ENCODE peak calls at places on chromosomes 16 and 17, in four cellular contexts. One of them, this sample, is unnamed.

GRCh38 chr16:84648595-84649510 is 542 bp downstream of the KLHL36 start:
- DNase-seq in nephron progenitor cell: peak
- DNase-seq in type B pancreatic cell: no peak
- DNase-seq in dorsolateral prefrontal cortex: no peak
- DNase-seq in this sample: no peak

GRCh38 chr16:81838794-81839193 is 59.7 kb downstream of the PLCG2 start:
- DNase-seq in nephron progenitor cell: no peak
- DNase-seq in type B pancreatic cell: no peak
- DNase-seq in dorsolateral prefrontal cortex: no peak
- DNase-seq in this sample: no peak

GRCh38 chr17:56478836-56479447 is 114.6 kb upstream of the NOG start:
- DNase-seq in nephron progenitor cell: no peak
- DNase-seq in type B pancreatic cell: no peak
- DNase-seq in dorsolateral prefrontal cortex: no peak
- DNase-seq in this sample: no peak

GRCh38 chr17:980406-981291 is 1.1 kb upstream of the NXN start:
- DNase-seq in nephron progenitor cell: peak
- DNase-seq in type B pancreatic cell: no peak
- DNase-seq in dorsolateral prefrontal cortex: peak
- DNase-seq in this sample: peak

GRCh38 chr16:31090540-31090939 is 1.8 kb upstream of the PRSS53 start:
- DNase-seq in nephron progenitor cell: no peak
- DNase-seq in type B pancreatic cell: no peak
- DNase-seq in dorsolateral prefrontal cortex: no peak
- DNase-seq in this sample: no peak

GRCh38 chr17:15649861-15650391 is 30.4 kb upstream of the FBXW10B start:
- DNase-seq in nephron progenitor cell: no peak
- DNase-seq in type B pancreatic cell: no peak
- DNase-seq in dorsolateral prefrontal cortex: no peak
- DNase-seq in this sample: no peak

GRCh38 chr17:60135951-60136666 is 13.7 kb upstream of the CA4 start:
- DNase-seq in nephron progenitor cell: no peak
- DNase-seq in type B pancreatic cell: no peak
- DNase-seq in dorsolateral prefrontal cortex: no peak
- DNase-seq in this sample: no peak

GRCh38 chr16:86772671-86773338 is 194.5 kb downstream of the FOXL1 start:
- DNase-seq in nephron progenitor cell: peak
- DNase-seq in type B pancreatic cell: no peak
- DNase-seq in dorsolateral prefrontal cortex: no peak
- DNase-seq in this sample: no peak

GRCh38 chr17:29642171-29642611 is 19.5 kb upstream of the CORO6 start:
- DNase-seq in nephron progenitor cell: peak
- DNase-seq in type B pancreatic cell: no peak
- DNase-seq in dorsolateral prefrontal cortex: no peak
- DNase-seq in this sample: no peak

GRCh38 chr16:3207086-3207953 is 19.3 kb downstream of the OR1F1 start:
- DNase-seq in nephron progenitor cell: no peak
- DNase-seq in type B pancreatic cell: no peak
- DNase-seq in dorsolateral prefrontal cortex: no peak
- DNase-seq in this sample: no peak

GRCh38 chr16:50473375-50473945 is 74.7 kb upstream of the NKD1 start:
- DNase-seq in nephron progenitor cell: no peak
- DNase-seq in type B pancreatic cell: no peak
- DNase-seq in dorsolateral prefrontal cortex: no peak
- DNase-seq in this sample: no peak

GRCh38 chr16:85821441-85821901 is 22.0 kb downstream of the COX4I1 start:
- DNase-seq in nephron progenitor cell: peak
- DNase-seq in type B pancreatic cell: peak
- DNase-seq in dorsolateral prefrontal cortex: peak
- DNase-seq in this sample: peak

GRCh38 chr17:56087199-56087598 is 66.1 kb upstream of the ANKFN1 start:
- DNase-seq in nephron progenitor cell: no peak
- DNase-seq in type B pancreatic cell: no peak
- DNase-seq in dorsolateral prefrontal cortex: no peak
- DNase-seq in this sample: no peak

GRCh38 chr17:36931697-36932382 is 5.4 kb upstream of the LHX1 start:
- DNase-seq in nephron progenitor cell: no peak
- DNase-seq in type B pancreatic cell: no peak
- DNase-seq in dorsolateral prefrontal cortex: no peak
- DNase-seq in this sample: no peak

GRCh38 chr16:87628940-87629339 is 26.6 kb downstream of the JPH3 start:
- DNase-seq in nephron progenitor cell: no peak
- DNase-seq in type B pancreatic cell: no peak
- DNase-seq in dorsolateral prefrontal cortex: no peak
- DNase-seq in this sample: no peak

GRCh38 chr17:32277284-32277683 is 11.7 kb downstream of the RHBDL3 start:
- DNase-seq in nephron progenitor cell: peak
- DNase-seq in type B pancreatic cell: no peak
- DNase-seq in dorsolateral prefrontal cortex: no peak
- DNase-seq in this sample: no peak

GRCh38 chr17:78458739-78459335 is 80.4 kb downstream of the PGS1 start:
- DNase-seq in nephron progenitor cell: no peak
- DNase-seq in type B pancreatic cell: no peak
- DNase-seq in dorsolateral prefrontal cortex: peak
- DNase-seq in this sample: no peak

GRCh38 chr16:66508261-66508913 is 41.5 kb downstream of the TK2 start:
- DNase-seq in nephron progenitor cell: no peak
- DNase-seq in type B pancreatic cell: no peak
- DNase-seq in dorsolateral prefrontal cortex: no peak
- DNase-seq in this sample: no peak

GRCh38 chr16:50591209-50591608 is 43.0 kb downstream of the NKD1 start:
- DNase-seq in nephron progenitor cell: no peak
- DNase-seq in type B pancreatic cell: no peak
- DNase-seq in dorsolateral prefrontal cortex: no peak
- DNase-seq in this sample: no peak

GRCh38 chr16:3863587-3863986 is 16.9 kb downstream of the CREBBP start:
- DNase-seq in nephron progenitor cell: no peak
- DNase-seq in type B pancreatic cell: no peak
- DNase-seq in dorsolateral prefrontal cortex: no peak
- DNase-seq in this sample: no peak

GRCh38 chr17:73689596-73690275 is 45.5 kb upstream of the SDK2 start:
- DNase-seq in nephron progenitor cell: no peak
- DNase-seq in type B pancreatic cell: peak
- DNase-seq in dorsolateral prefrontal cortex: no peak
- DNase-seq in this sample: peak

GRCh38 chr17:50479522-50480141 is 972 bp downstream of the RSAD1 start:
- DNase-seq in nephron progenitor cell: peak
- DNase-seq in type B pancreatic cell: peak
- DNase-seq in dorsolateral prefrontal cortex: peak
- DNase-seq in this sample: peak

GRCh38 chr17:74671031-74671771 is 41.5 kb downstream of the CD300LF start:
- DNase-seq in nephron progenitor cell: peak
- DNase-seq in type B pancreatic cell: peak
- DNase-seq in dorsolateral prefrontal cortex: peak
- DNase-seq in this sample: peak

GRCh38 chr17:59074494-59074893 is 32.2 kb downstream of the TRIM37 start:
- DNase-seq in nephron progenitor cell: no peak
- DNase-seq in type B pancreatic cell: no peak
- DNase-seq in dorsolateral prefrontal cortex: no peak
- DNase-seq in this sample: no peak

GRCh38 chr16:84735846-84736586 is 36.2 kb downstream of the USP10 start:
- DNase-seq in nephron progenitor cell: no peak
- DNase-seq in type B pancreatic cell: no peak
- DNase-seq in dorsolateral prefrontal cortex: no peak
- DNase-seq in this sample: no peak

GRCh38 chr16:49652441-49653175 is 203.3 kb downstream of the ZNF423 start:
- DNase-seq in nephron progenitor cell: no peak
- DNase-seq in type B pancreatic cell: no peak
- DNase-seq in dorsolateral prefrontal cortex: no peak
- DNase-seq in this sample: no peak

GRCh38 chr17:44384823-44385286 is 4.6 kb downstream of the ITGA2B start:
- DNase-seq in nephron progenitor cell: peak
- DNase-seq in type B pancreatic cell: no peak
- DNase-seq in dorsolateral prefrontal cortex: no peak
- DNase-seq in this sample: no peak

GRCh38 chr16:83831451-83831987 is 23.7 kb downstream of the HSBP1 start:
- DNase-seq in nephron progenitor cell: no peak
- DNase-seq in type B pancreatic cell: no peak
- DNase-seq in dorsolateral prefrontal cortex: no peak
- DNase-seq in this sample: no peak

GRCh38 chr16:14309001-14309886 is 238.1 kb downstream of the MRTFB start:
- DNase-seq in nephron progenitor cell: no peak
- DNase-seq in type B pancreatic cell: peak
- DNase-seq in dorsolateral prefrontal cortex: no peak
- DNase-seq in this sample: no peak

GRCh38 chr17:42889809-42890208 is 10.8 kb upstream of the G6PC1 start:
- DNase-seq in nephron progenitor cell: no peak
- DNase-seq in type B pancreatic cell: no peak
- DNase-seq in dorsolateral prefrontal cortex: no peak
- DNase-seq in this sample: no peak

GRCh38 chr16:11087691-11088431 is 143.5 kb downstream of the CLEC16A start:
- DNase-seq in nephron progenitor cell: no peak
- DNase-seq in type B pancreatic cell: no peak
- DNase-seq in dorsolateral prefrontal cortex: no peak
- DNase-seq in this sample: no peak

GRCh38 chr17:16961792-16962191 is 10.1 kb downstream of the TNFRSF13B start:
- DNase-seq in nephron progenitor cell: no peak
- DNase-seq in type B pancreatic cell: no peak
- DNase-seq in dorsolateral prefrontal cortex: no peak
- DNase-seq in this sample: no peak

GRCh38 chr17:16968786-16969185 is 3.1 kb downstream of the TNFRSF13B start:
- DNase-seq in nephron progenitor cell: no peak
- DNase-seq in type B pancreatic cell: no peak
- DNase-seq in dorsolateral prefrontal cortex: no peak
- DNase-seq in this sample: no peak

DNA sequence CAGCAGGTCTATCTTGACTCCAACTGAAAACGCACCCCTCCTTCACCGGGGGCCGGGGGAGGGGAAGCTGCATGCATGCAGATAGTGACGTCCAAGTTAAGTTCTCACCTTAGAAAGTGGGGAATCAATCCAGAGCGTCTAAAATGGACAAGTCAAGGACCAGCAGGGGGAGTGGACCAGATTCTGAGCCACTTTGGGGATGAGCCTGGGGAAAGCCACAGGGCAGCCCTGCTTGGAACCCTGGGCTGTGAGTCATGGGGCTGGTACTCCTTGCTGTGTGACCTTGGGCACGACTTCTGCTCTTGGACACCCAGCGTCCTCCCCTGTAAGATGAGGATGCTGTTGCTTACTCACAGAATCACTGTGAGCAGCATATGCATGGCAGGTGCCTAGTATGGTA is 9.1 kb downstream of the TNFRSF13B start:
- DNase-seq in nephron progenitor cell: no peak
- DNase-seq in type B pancreatic cell: peak
- DNase-seq in dorsolateral prefrontal cortex: no peak
- DNase-seq in this sample: no peak
- TF ChIP-seq CTCF in nephron progenitor cell: no peak
- TF ChIP-seq CTCF in type B pancreatic cell: no peak
- TF ChIP-seq CTCF in dorsolateral prefrontal cortex: no peak
- TF ChIP-seq CTCF in this sample: no peak

GRCh38 chr17:2395258-2396170 is 5.3 kb downstream of the MNT start:
- DNase-seq in nephron progenitor cell: no peak
- DNase-seq in type B pancreatic cell: no peak
- DNase-seq in dorsolateral prefrontal cortex: no peak
- DNase-seq in this sample: no peak
- TF ChIP-seq CTCF in nephron progenitor cell: no peak
- TF ChIP-seq CTCF in type B pancreatic cell: no peak
- TF ChIP-seq CTCF in dorsolateral prefrontal cortex: no peak
- TF ChIP-seq CTCF in this sample: no peak

DNA sequence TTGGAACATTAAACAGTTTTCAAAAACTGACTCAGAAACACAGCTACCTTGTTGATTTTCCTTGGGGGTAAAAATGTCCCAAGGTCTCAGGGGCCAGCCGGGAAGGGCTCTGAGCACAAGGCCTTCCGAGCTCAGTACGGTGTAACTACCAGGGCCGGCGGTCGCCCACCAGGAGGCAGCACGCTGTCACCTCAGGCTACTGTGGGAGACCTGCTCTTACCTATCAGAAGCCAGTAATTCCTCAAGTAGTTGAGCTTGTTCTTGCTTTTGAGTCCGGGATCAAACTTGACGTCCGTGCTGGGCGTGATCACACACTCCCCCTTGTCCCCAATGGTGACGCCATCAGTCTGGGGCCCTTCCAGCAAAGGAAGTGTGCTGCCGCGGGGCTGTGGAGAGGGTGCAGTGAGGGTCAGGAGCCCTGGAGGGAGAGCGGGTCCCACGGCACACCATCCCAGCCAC is 43.4 kb upstream of the ICAM2 start:
- DNase-seq in nephron progenitor cell: peak
- DNase-seq in type B pancreatic cell: no peak
- DNase-seq in dorsolateral prefrontal cortex: no peak
- DNase-seq in this sample: no peak
- TF ChIP-seq CTCF in nephron progenitor cell: peak
- TF ChIP-seq CTCF in type B pancreatic cell: peak
- TF ChIP-seq CTCF in dorsolateral prefrontal cortex: peak
- TF ChIP-seq CTCF in this sample: peak

GRCh38 chr16:53007095-53007494 is 45.6 kb downstream of the CHD9NB start:
- DNase-seq in nephron progenitor cell: no peak
- DNase-seq in type B pancreatic cell: no peak
- DNase-seq in dorsolateral prefrontal cortex: no peak
- DNase-seq in this sample: no peak
- TF ChIP-seq CTCF in nephron progenitor cell: no peak
- TF ChIP-seq CTCF in type B pancreatic cell: no peak
- TF ChIP-seq CTCF in dorsolateral prefrontal cortex: no peak
- TF ChIP-seq CTCF in this sample: no peak

This sample was measured in osteocyte.